ENCODE peak calls at places on chromosome 12, in five cellular contexts. I is NAMALWA; X is activated CD4-positive, alpha-beta T cell treated with anti-CD3 and anti-CD28 coated beads, Interleukin-2, amount 10 ng/mL, durations not matched to agents 24 days and 14 days; H is central memory CD4-positive, alpha-beta T cell; N is stimulated activated naive B cell treated with anti-CD40 and anti-IgM and Interleukin-4, amounts not matched to agents 10 μg/mL and 1 μg/mL and 100 μg/mL, for 72 hours. Y is an unnamed sample.

GRCh38 chr12:132619301-132620112 is 931 bp downstream of the P2RX2 start:
- DNase-seq in I (no peak), X (no peak), H (no peak), N (no peak), Y (no peak)

GRCh38 chr12:52074006-52074405 is 4.2 kb downstream of the ATG101 start:
- DNase-seq in I (no peak), X (no peak), H (no peak), N (peak; percentile 49), Y (no peak)

GRCh38 chr12:19683178-19683927 is 244.1 kb downstream of the AEBP2 start:
- DNase-seq in I (no peak), X (no peak), H (no peak), N (no peak), Y (no peak)

GRCh38 chr12:107125833-107126232 is 32.5 kb upstream of the CRY1 start:
- DNase-seq in I (no peak), X (no peak), H (no peak), N (no peak), Y (no peak)

GRCh38 chr12:96343347-96343954 is 56.8 kb downstream of the CDK17 start:
- DNase-seq in I (peak; percentile 26), X (peak; percentile 75), H (peak; percentile 27), N (no peak), Y (no peak)

GRCh38 chr12:103505371-103506236 is 9.8 kb upstream of the C12orf42 start:
- DNase-seq in I (no peak), X (peak; percentile 85), H (no peak), N (peak; percentile 77), Y (no peak)

GRCh38 chr12:3155710-3156386 is 78.7 kb downstream of the TSPAN9 start:
- DNase-seq in I (no peak), X (no peak), H (no peak), N (no peak), Y (no peak)

GRCh38 chr12:129959889-129960288 is 56.1 kb upstream of the TMEM132D start:
- DNase-seq in I (no peak), X (no peak), H (no peak), N (no peak), Y (no peak)

GRCh38 chr12:106126441-106127288 is 12.1 kb downstream of the NUAK1 start:
- DNase-seq in I (no peak), X (no peak), H (no peak), N (no peak), Y (no peak)

GRCh38 chr12:103803847-103804246 is 37.2 kb downstream of the NT5DC3 start:
- DNase-seq in I (no peak), X (no peak), H (no peak), N (no peak), Y (no peak)

GRCh38 chr12:104433061-104433460 is 23.7 kb upstream of the CHST11 start:
- DNase-seq in I (no peak), X (no peak), H (no peak), N (no peak), Y (no peak)

GRCh38 chr12:131831635-131832041 is 3.4 kb downstream of the MMP17 start:
- DNase-seq in I (no peak), X (no peak), H (no peak), N (no peak), Y (no peak)

GRCh38 chr12:80441921-80442320 is 2.1 kb upstream of the PTPRQ start:
- DNase-seq in I (no peak), X (no peak), H (no peak), N (no peak), Y (no peak)

GRCh38 chr12:109718390-109718789 is 4.8 kb downstream of the FAM222A start:
- DNase-seq in I (no peak), X (no peak), H (no peak), N (no peak), Y (no peak)

GRCh38 chr12:78210494-78210860 is 379.8 kb downstream of the NAV3 start:
- DNase-seq in I (no peak), X (no peak), H (no peak), N (no peak), Y (no peak)

GRCh38 chr12:87439990-87440827 is 589.0 kb downstream of the C12orf50 start:
- DNase-seq in I (no peak), X (no peak), H (no peak), N (no peak), Y (peak; percentile 76)

GRCh38 chr12:104309446-104309993 is 6.0 kb downstream of the EID3 start:
- DNase-seq in I (no peak), X (no peak), H (no peak), N (no peak), Y (no peak)

GRCh38 chr12:128956755-128957154 is 103.5 kb downstream of the GLT1D1 start:
- DNase-seq in I (no peak), X (no peak), H (no peak), N (no peak), Y (no peak)

GRCh38 chr12:11753826-11754225 is 104.4 kb downstream of the ETV6 start:
- DNase-seq in I (no peak), X (no peak), H (no peak), N (no peak), Y (no peak)

GRCh38 chr12:14845350-14845750 is 2.0 kb upstream of the ART4 start:
- DNase-seq in I (peak; percentile 79), X (peak; percentile 82), H (peak; percentile 45), N (peak; percentile 12), Y (peak; percentile 68)

GRCh38 chr12:29782821-29783772 is 645 bp downstream of the TMTC1 start:
- DNase-seq in I (no peak), X (peak; percentile 58), H (no peak), N (no peak), Y (peak; percentile 18)

GRCh38 chr12:64780531-64781373 is 21.5 kb upstream of the GNS start:
- DNase-seq in I (no peak), X (peak; percentile 69), H (no peak), N (no peak), Y (peak; percentile 68)

GRCh38 chr12:102029148-102029547 is 32.6 kb downstream of the WASHC3 start:
- DNase-seq in I (no peak), X (no peak), H (no peak), N (no peak), Y (no peak)

GRCh38 chr12:57031228-57031670 is 14.9 kb upstream of the TAC3 start:
- DNase-seq in I (peak; percentile 44), X (peak; percentile 74), H (peak; percentile 10), N (no peak), Y (peak; percentile 42)

GRCh38 chr12:26938660-26939185 is 453 bp downstream of the FGFR1OP2 start:
- DNase-seq in I (peak; percentile 57), X (no peak), H (no peak), N (no peak), Y (peak; percentile 45)

GRCh38 chr12:115914122-115914521 is 363.4 kb downstream of the MED13L start:
- DNase-seq in I (no peak), X (no peak), H (no peak), N (no peak), Y (no peak)

GRCh38 chr12:65668981-65669695 is 155.1 kb upstream of the HMGA2 start:
- DNase-seq in I (no peak), X (no peak), H (no peak), N (no peak), Y (no peak)

GRCh38 chr12:100403446-100403845 is 46.6 kb downstream of the SLC17A8 start:
- DNase-seq in I (no peak), X (no peak), H (no peak), N (no peak), Y (no peak)

GRCh38 chr12:95218164-95218851 is 701 bp downstream of the VEZT start:
- DNase-seq in I (peak; percentile 89), X (peak; percentile 81), H (peak; percentile 57), N (no peak), Y (peak; percentile 87)

GRCh38 chr12:67411562-67411961 is 142.4 kb downstream of the CAND1 start:
- DNase-seq in I (no peak), X (no peak), H (no peak), N (no peak), Y (no peak)

Y was measured in colonic mucosa.